ENCODE peak calls at places on chromosome 18, in eight cellular contexts. One of them, this sample, is unnamed.

GRCh38 chr18:6509417-6510198 is 94.9 kb upstream of the L3MBTL4 start:
- DNase-seq in GM03348: no peak
- DNase-seq in NT2/D1: no peak
- DNase-seq in D341Med: no peak
- DNase-seq in fibroblast of mammary gland: no peak
- DNase-seq in RPMI7951: no peak
- DNase-seq in HEK293T: no peak
- DNase-seq in endothelial cell: no peak
- DNase-seq in this sample: no peak

GRCh38 chr18:21053127-21053526 is 58.5 kb downstream of the ROCK1 start:
- DNase-seq in GM03348: peak
- DNase-seq in NT2/D1: no peak
- DNase-seq in D341Med: no peak
- DNase-seq in fibroblast of mammary gland: peak
- DNase-seq in RPMI7951: no peak
- DNase-seq in HEK293T: no peak
- DNase-seq in endothelial cell: no peak
- DNase-seq in this sample: no peak

GRCh38 chr18:79971211-79971952 is 6.9 kb downstream of the HSBP1L1 start:
- DNase-seq in GM03348: no peak
- DNase-seq in NT2/D1: no peak
- DNase-seq in D341Med: no peak
- DNase-seq in fibroblast of mammary gland: no peak
- DNase-seq in RPMI7951: no peak
- DNase-seq in HEK293T: no peak
- DNase-seq in endothelial cell: no peak
- DNase-seq in this sample: no peak

GRCh38 chr18:8860845-8861642 is 155.7 kb downstream of the MTCL1 start:
- DNase-seq in GM03348: no peak
- DNase-seq in NT2/D1: no peak
- DNase-seq in D341Med: no peak
- DNase-seq in fibroblast of mammary gland: no peak
- DNase-seq in RPMI7951: no peak
- DNase-seq in HEK293T: no peak
- DNase-seq in endothelial cell: no peak
- DNase-seq in this sample: no peak

GRCh38 chr18:48940854-48941531 is 9.8 kb downstream of the SMAD7 start:
- DNase-seq in GM03348: no peak
- DNase-seq in NT2/D1: no peak
- DNase-seq in D341Med: no peak
- DNase-seq in fibroblast of mammary gland: no peak
- DNase-seq in RPMI7951: peak
- DNase-seq in HEK293T: no peak
- DNase-seq in endothelial cell: peak
- DNase-seq in this sample: no peak

GRCh38 chr18:3441290-3441689 is 8.7 kb upstream of the TGIF1 start:
- DNase-seq in GM03348: peak
- DNase-seq in NT2/D1: no peak
- DNase-seq in D341Med: peak
- DNase-seq in fibroblast of mammary gland: no peak
- DNase-seq in RPMI7951: peak
- DNase-seq in HEK293T: no peak
- DNase-seq in endothelial cell: peak
- DNase-seq in this sample: no peak

GRCh38 chr18:22848618-22849017 is 84.5 kb upstream of the RBBP8 start:
- DNase-seq in GM03348: peak
- DNase-seq in NT2/D1: no peak
- DNase-seq in D341Med: no peak
- DNase-seq in fibroblast of mammary gland: peak
- DNase-seq in RPMI7951: no peak
- DNase-seq in HEK293T: no peak
- DNase-seq in endothelial cell: no peak
- DNase-seq in this sample: no peak

GRCh38 chr18:60549338-60549960 is 176.9 kb upstream of the MC4R start:
- DNase-seq in GM03348: peak
- DNase-seq in NT2/D1: peak
- DNase-seq in D341Med: no peak
- DNase-seq in fibroblast of mammary gland: peak
- DNase-seq in RPMI7951: peak
- DNase-seq in HEK293T: peak
- DNase-seq in endothelial cell: peak
- DNase-seq in this sample: peak

GRCh38 chr18:48635806-48636205 is 97.0 kb downstream of the CTIF start:
- DNase-seq in GM03348: no peak
- DNase-seq in NT2/D1: no peak
- DNase-seq in D341Med: no peak
- DNase-seq in fibroblast of mammary gland: no peak
- DNase-seq in RPMI7951: no peak
- DNase-seq in HEK293T: no peak
- DNase-seq in endothelial cell: no peak
- DNase-seq in this sample: no peak